ENCODE peak calls at places on chromosomes 11 and 22, in nine cellular contexts. One of them, this sample, is unnamed.

GRCh38 chr11:103993502-103993901 is 42.9 kb upstream of the DDI1 start:
- DNase-seq in fibroblast of lung: no peak
- DNase-seq in stomach: no peak
- DNase-seq in breast epithelium: no peak
- DNase-seq in RWPE1: no peak
- DNase-seq in spleen: no peak
- DNase-seq in cardiac fibroblast: no peak
- DNase-seq in ovary: no peak
- DNase-seq in transverse colon: no peak
- DNase-seq in this sample: no peak

GRCh38 chr22:26617251-26618199 is at the start of gene CRYBB1:
- DNase-seq in fibroblast of lung: peak
- DNase-seq in stomach: no peak
- DNase-seq in breast epithelium: no peak
- DNase-seq in RWPE1: no peak
- DNase-seq in spleen: peak
- DNase-seq in cardiac fibroblast: peak
- DNase-seq in ovary: no peak
- DNase-seq in transverse colon: peak
- DNase-seq in this sample: no peak

GRCh38 chr11:133038850-133039249 is 493.5 kb downstream of the OPCML start:
- DNase-seq in fibroblast of lung: no peak
- DNase-seq in stomach: no peak
- DNase-seq in breast epithelium: no peak
- DNase-seq in RWPE1: no peak
- DNase-seq in spleen: no peak
- DNase-seq in cardiac fibroblast: no peak
- DNase-seq in ovary: no peak
- DNase-seq in transverse colon: no peak
- DNase-seq in this sample: no peak

GRCh38 chr11:48263416-48263911 is at the start of gene OR4X1:
- DNase-seq in fibroblast of lung: no peak
- DNase-seq in stomach: no peak
- DNase-seq in breast epithelium: no peak
- DNase-seq in RWPE1: no peak
- DNase-seq in spleen: no peak
- DNase-seq in cardiac fibroblast: no peak
- DNase-seq in ovary: no peak
- DNase-seq in transverse colon: no peak
- DNase-seq in this sample: no peak

GRCh38 chr22:34105461-34106062 is 185.3 kb upstream of the LARGE1 start:
- DNase-seq in fibroblast of lung: no peak
- DNase-seq in stomach: peak
- DNase-seq in breast epithelium: peak
- DNase-seq in RWPE1: no peak
- DNase-seq in spleen: no peak
- DNase-seq in cardiac fibroblast: peak
- DNase-seq in ovary: peak
- DNase-seq in transverse colon: peak
- DNase-seq in this sample: peak

GRCh38 chr11:7555067-7555699 is 41.4 kb downstream of the PPFIBP2 start:
- DNase-seq in fibroblast of lung: no peak
- DNase-seq in stomach: peak
- DNase-seq in breast epithelium: peak
- DNase-seq in RWPE1: no peak
- DNase-seq in spleen: no peak
- DNase-seq in cardiac fibroblast: no peak
- DNase-seq in ovary: peak
- DNase-seq in transverse colon: peak
- DNase-seq in this sample: no peak

GRCh38 chr11:80718611-80719291 is 1277.9 kb upstream of the TENM4 start:
- DNase-seq in fibroblast of lung: no peak
- DNase-seq in stomach: no peak
- DNase-seq in breast epithelium: no peak
- DNase-seq in RWPE1: no peak
- DNase-seq in spleen: no peak
- DNase-seq in cardiac fibroblast: no peak
- DNase-seq in ovary: no peak
- DNase-seq in transverse colon: no peak
- DNase-seq in this sample: no peak

GRCh38 chr11:73388241-73389133 is 12.3 kb downstream of the RELT start:
- DNase-seq in fibroblast of lung: no peak
- DNase-seq in stomach: peak
- DNase-seq in breast epithelium: no peak
- DNase-seq in RWPE1: peak
- DNase-seq in spleen: peak
- DNase-seq in cardiac fibroblast: no peak
- DNase-seq in ovary: no peak
- DNase-seq in transverse colon: peak
- DNase-seq in this sample: no peak

GRCh38 chr22:50277761-50278160 is 7.6 kb upstream of the MAPK11 start:
- DNase-seq in fibroblast of lung: no peak
- DNase-seq in stomach: no peak
- DNase-seq in breast epithelium: no peak
- DNase-seq in RWPE1: no peak
- DNase-seq in spleen: no peak
- DNase-seq in cardiac fibroblast: no peak
- DNase-seq in ovary: no peak
- DNase-seq in transverse colon: no peak
- DNase-seq in this sample: no peak

GRCh38 chr22:50275181-50276055 is 5.2 kb upstream of the MAPK11 start:
- DNase-seq in fibroblast of lung: no peak
- DNase-seq in stomach: no peak
- DNase-seq in breast epithelium: no peak
- DNase-seq in RWPE1: no peak
- DNase-seq in spleen: no peak
- DNase-seq in cardiac fibroblast: no peak
- DNase-seq in ovary: no peak
- DNase-seq in transverse colon: no peak
- DNase-seq in this sample: no peak

GRCh38 chr22:50278461-50278860 is 8.3 kb upstream of the MAPK11 start:
- DNase-seq in fibroblast of lung: no peak
- DNase-seq in stomach: no peak
- DNase-seq in breast epithelium: no peak
- DNase-seq in RWPE1: no peak
- DNase-seq in spleen: no peak
- DNase-seq in cardiac fibroblast: no peak
- DNase-seq in ovary: no peak
- DNase-seq in transverse colon: no peak
- DNase-seq in this sample: no peak

GRCh38 chr22:50274311-50274710 is 4.1 kb upstream of the MAPK11 start:
- DNase-seq in fibroblast of lung: peak
- DNase-seq in stomach: peak
- DNase-seq in breast epithelium: no peak
- DNase-seq in RWPE1: peak
- DNase-seq in spleen: no peak
- DNase-seq in cardiac fibroblast: peak
- DNase-seq in ovary: peak
- DNase-seq in transverse colon: peak
- DNase-seq in this sample: peak

DNA sequence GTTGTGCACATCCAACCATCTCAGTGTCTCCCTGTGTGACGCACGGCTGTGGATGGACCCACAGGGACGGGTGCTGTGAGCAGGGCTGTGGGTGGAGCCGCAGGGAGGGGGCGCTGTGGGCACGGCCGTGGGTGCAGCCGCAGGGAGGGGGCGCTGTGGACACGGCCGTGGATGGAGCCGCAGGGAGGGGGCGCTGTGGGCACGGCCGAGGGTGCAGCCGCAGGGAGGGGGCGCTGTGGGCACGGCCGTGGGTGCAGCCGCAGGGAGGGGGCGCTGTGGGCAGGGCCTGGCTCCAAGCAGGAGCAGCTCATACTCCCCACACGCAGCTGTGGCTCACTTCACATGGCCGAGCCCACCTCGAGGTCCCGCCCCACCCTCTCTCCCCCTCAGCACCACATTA is 6.0 kb upstream of the MAPK11 start:
- DNase-seq in fibroblast of lung: peak
- DNase-seq in stomach: peak
- DNase-seq in breast epithelium: no peak
- DNase-seq in RWPE1: no peak
- DNase-seq in spleen: peak
- DNase-seq in cardiac fibroblast: peak
- DNase-seq in ovary: peak
- DNase-seq in transverse colon: peak
- DNase-seq in this sample: peak
- TF ChIP-seq CTCF in fibroblast of lung: peak
- TF ChIP-seq CTCF in stomach: peak
- TF ChIP-seq CTCF in breast epithelium: no peak
- TF ChIP-seq CTCF in RWPE1: peak
- TF ChIP-seq CTCF in spleen: peak
- TF ChIP-seq CTCF in cardiac fibroblast: peak
- TF ChIP-seq CTCF in ovary: no peak
- TF ChIP-seq CTCF in transverse colon: peak
- TF ChIP-seq CTCF in this sample: peak

GRCh38 chr11:121104223-121104831 is 3.3 kb downstream of the TECTA start:
- DNase-seq in fibroblast of lung: no peak
- DNase-seq in stomach: no peak
- DNase-seq in breast epithelium: no peak
- DNase-seq in RWPE1: no peak
- DNase-seq in spleen: no peak
- DNase-seq in cardiac fibroblast: no peak
- DNase-seq in ovary: peak
- DNase-seq in transverse colon: no peak
- DNase-seq in this sample: no peak
- TF ChIP-seq CTCF in fibroblast of lung: no peak
- TF ChIP-seq CTCF in stomach: no peak
- TF ChIP-seq CTCF in breast epithelium: no peak
- TF ChIP-seq CTCF in RWPE1: no peak
- TF ChIP-seq CTCF in spleen: no peak
- TF ChIP-seq CTCF in cardiac fibroblast: peak
- TF ChIP-seq CTCF in ovary: no peak
- TF ChIP-seq CTCF in transverse colon: no peak
- TF ChIP-seq CTCF in this sample: no peak

GRCh38 chr11:108663154-108663877 is 1.6 kb upstream of the DDX10 start:
- DNase-seq in fibroblast of lung: no peak
- DNase-seq in stomach: no peak
- DNase-seq in breast epithelium: no peak
- DNase-seq in RWPE1: no peak
- DNase-seq in spleen: no peak
- DNase-seq in cardiac fibroblast: no peak
- DNase-seq in ovary: no peak
- DNase-seq in transverse colon: no peak
- DNase-seq in this sample: no peak

GRCh38 chr11:108666373-108666772 is 1.5 kb downstream of the DDX10 start:
- DNase-seq in fibroblast of lung: no peak
- DNase-seq in stomach: no peak
- DNase-seq in breast epithelium: no peak
- DNase-seq in RWPE1: no peak
- DNase-seq in spleen: no peak
- DNase-seq in cardiac fibroblast: no peak
- DNase-seq in ovary: no peak
- DNase-seq in transverse colon: no peak
- DNase-seq in this sample: no peak

GRCh38 chr11:108662700-108663099 is 2.2 kb upstream of the DDX10 start:
- DNase-seq in fibroblast of lung: no peak
- DNase-seq in stomach: no peak
- DNase-seq in breast epithelium: no peak
- DNase-seq in RWPE1: no peak
- DNase-seq in spleen: no peak
- DNase-seq in cardiac fibroblast: no peak
- DNase-seq in ovary: no peak
- DNase-seq in transverse colon: no peak
- DNase-seq in this sample: no peak

GRCh38 chr11:108664241-108664640 is 628 bp upstream of the DDX10 start:
- DNase-seq in fibroblast of lung: no peak
- DNase-seq in stomach: no peak
- DNase-seq in breast epithelium: no peak
- DNase-seq in RWPE1: no peak
- DNase-seq in spleen: peak
- DNase-seq in cardiac fibroblast: no peak
- DNase-seq in ovary: peak
- DNase-seq in transverse colon: no peak
- DNase-seq in this sample: no peak

DNA sequence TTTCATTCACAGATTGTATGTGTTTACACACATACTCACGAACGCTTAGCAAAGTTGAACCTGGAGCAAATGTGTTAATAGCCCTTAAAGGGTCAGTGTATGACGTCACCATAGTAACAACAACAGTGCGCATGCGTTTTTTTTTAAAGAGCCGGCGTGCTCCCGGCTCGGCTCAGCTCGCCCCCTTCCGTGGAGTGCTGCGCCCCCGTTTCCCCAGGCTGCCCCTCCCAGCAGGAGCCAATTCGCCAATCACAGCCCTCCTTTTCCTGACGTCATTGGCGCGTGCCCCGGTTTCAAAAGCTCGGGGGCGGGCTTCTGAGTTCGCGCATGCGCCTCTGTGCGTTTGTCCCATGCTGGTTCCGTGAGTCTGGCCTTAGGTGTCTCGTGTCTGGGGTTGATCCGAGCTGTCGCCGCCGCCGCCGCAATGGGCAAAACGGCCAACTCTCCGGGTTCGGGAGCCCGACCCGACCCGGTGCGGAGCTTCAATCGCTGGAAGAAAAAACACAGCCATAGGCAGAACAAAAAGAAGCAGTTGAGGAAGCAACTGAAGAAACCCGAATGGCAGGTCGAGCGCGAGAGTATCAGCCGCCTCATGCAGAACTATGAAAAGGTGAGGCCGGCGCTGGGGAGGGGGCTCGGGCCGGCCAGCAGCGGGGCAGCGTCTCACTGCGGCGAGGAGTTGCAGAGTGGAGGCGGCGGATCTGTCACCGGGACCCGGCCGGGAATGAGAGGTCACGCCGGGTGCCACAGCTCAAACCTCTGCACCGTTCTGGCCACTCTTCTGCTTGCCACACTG is at the start of gene DDX10:
- DNase-seq in fibroblast of lung: peak
- DNase-seq in stomach: peak
- DNase-seq in breast epithelium: peak
- DNase-seq in RWPE1: peak
- DNase-seq in spleen: peak
- DNase-seq in cardiac fibroblast: peak
- DNase-seq in ovary: peak
- DNase-seq in transverse colon: peak
- DNase-seq in this sample: peak
- TF ChIP-seq CTCF in fibroblast of lung: peak
- TF ChIP-seq CTCF in stomach: peak
- TF ChIP-seq CTCF in breast epithelium: no peak
- TF ChIP-seq CTCF in RWPE1: no peak
- TF ChIP-seq CTCF in spleen: peak
- TF ChIP-seq CTCF in cardiac fibroblast: no peak
- TF ChIP-seq CTCF in ovary: peak
- TF ChIP-seq CTCF in transverse colon: no peak
- TF ChIP-seq CTCF in this sample: no peak

GRCh38 chr22:31447337-31447736 is 42.3 kb downstream of the EIF4ENIF1 start:
- DNase-seq in fibroblast of lung: no peak
- DNase-seq in stomach: no peak
- DNase-seq in breast epithelium: no peak
- DNase-seq in RWPE1: no peak
- DNase-seq in spleen: no peak
- DNase-seq in cardiac fibroblast: no peak
- DNase-seq in ovary: no peak
- DNase-seq in transverse colon: no peak
- DNase-seq in this sample: no peak

GRCh38 chr22:31446767-31447166 is 42.9 kb downstream of the EIF4ENIF1 start:
- DNase-seq in fibroblast of lung: no peak
- DNase-seq in stomach: no peak
- DNase-seq in breast epithelium: no peak
- DNase-seq in RWPE1: no peak
- DNase-seq in spleen: no peak
- DNase-seq in cardiac fibroblast: no peak
- DNase-seq in ovary: no peak
- DNase-seq in transverse colon: no peak
- DNase-seq in this sample: no peak

GRCh38 chr22:31449521-31449920 is 40.1 kb downstream of the EIF4ENIF1 start:
- DNase-seq in fibroblast of lung: no peak
- DNase-seq in stomach: no peak
- DNase-seq in breast epithelium: no peak
- DNase-seq in RWPE1: no peak
- DNase-seq in spleen: no peak
- DNase-seq in cardiac fibroblast: no peak
- DNase-seq in ovary: no peak
- DNase-seq in transverse colon: no peak
- DNase-seq in this sample: no peak

GRCh38 chr22:31448382-31448781 is 41.3 kb downstream of the EIF4ENIF1 start:
- DNase-seq in fibroblast of lung: no peak
- DNase-seq in stomach: no peak
- DNase-seq in breast epithelium: no peak
- DNase-seq in RWPE1: no peak
- DNase-seq in spleen: no peak
- DNase-seq in cardiac fibroblast: no peak
- DNase-seq in ovary: no peak
- DNase-seq in transverse colon: no peak
- DNase-seq in this sample: no peak

DNA sequence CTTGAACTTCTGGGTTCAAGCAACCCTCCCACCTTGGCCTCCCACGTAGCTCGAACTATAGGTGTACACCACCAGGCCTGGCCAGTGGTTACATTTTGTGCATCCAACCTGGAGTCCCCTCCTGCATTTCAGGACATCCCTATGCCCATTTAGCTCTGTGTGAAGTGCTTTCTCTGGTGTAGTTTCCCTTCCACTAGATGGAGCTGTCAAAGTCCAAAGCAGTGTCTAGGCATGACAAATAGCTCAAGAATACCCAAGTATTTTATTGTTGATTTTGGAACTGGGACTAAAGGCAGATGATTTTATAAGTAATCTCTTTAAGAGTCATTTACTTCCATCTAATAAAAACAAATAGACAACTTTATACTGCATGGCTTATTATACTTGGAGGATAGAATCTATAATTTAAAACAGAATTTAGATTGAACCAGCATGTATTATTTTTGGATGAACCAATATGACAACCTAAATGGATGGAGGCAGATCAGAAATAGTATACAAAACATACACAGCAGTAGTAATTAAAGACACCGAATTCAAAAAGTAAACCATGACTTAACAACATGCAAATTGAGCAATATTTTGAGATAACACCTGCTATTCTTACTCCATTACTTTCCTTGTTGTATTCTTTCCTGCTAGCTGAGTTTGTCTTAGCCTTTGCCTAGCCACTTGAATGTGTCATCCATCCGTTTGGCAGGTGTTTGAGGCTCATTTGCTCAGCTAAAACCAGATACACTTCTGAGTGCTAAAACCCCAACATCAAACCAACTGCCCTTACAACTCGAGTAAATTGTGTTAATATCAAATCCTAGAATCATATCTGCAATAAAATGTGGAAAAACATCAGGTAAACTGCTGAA is 37.7 kb downstream of the EIF4ENIF1 start:
- DNase-seq in fibroblast of lung: peak
- DNase-seq in stomach: no peak
- DNase-seq in breast epithelium: no peak
- DNase-seq in RWPE1: peak
- DNase-seq in spleen: no peak
- DNase-seq in cardiac fibroblast: peak
- DNase-seq in ovary: no peak
- DNase-seq in transverse colon: no peak
- DNase-seq in this sample: peak
- TF ChIP-seq CTCF in fibroblast of lung: peak
- TF ChIP-seq CTCF in stomach: peak
- TF ChIP-seq CTCF in breast epithelium: no peak
- TF ChIP-seq CTCF in RWPE1: peak
- TF ChIP-seq CTCF in spleen: peak
- TF ChIP-seq CTCF in cardiac fibroblast: peak
- TF ChIP-seq CTCF in ovary: no peak
- TF ChIP-seq CTCF in transverse colon: peak
- TF ChIP-seq CTCF in this sample: no peak

This sample was measured in Calu3.